ENCODE peak calls at places on chromosome 4, in seven cellular contexts. One of them, this sample, is unnamed.
A peak's percentile ranks its signal among the peaks of the same experiment; 100 is the strongest.

GRCh38 chr4:141652161-141652778 is 15.9 kb downstream of the IL15 start:
- DNase-seq in CD14-positive monocyte: no peak
- DNase-seq in Right ventricle myocardium superior: no peak
- DNase-seq in mesothelial cell of epicardium: no peak
- DNase-seq in pons: peak; percentile 21
- DNase-seq in fibroblast of mammary gland: peak; percentile 33
- DNase-seq in activated T-helper 1 cell treated with Interleukin-2 at 50 U/mL for 16 hours: no peak
- DNase-seq in this sample: no peak

GRCh38 chr4:114728426-114728825 is 129.8 kb downstream of the UGT8 start:
- DNase-seq in fibroblast of mammary gland: no peak
- DNase-seq in CD14-positive monocyte: no peak
- DNase-seq in mesothelial cell of epicardium: no peak
- DNase-seq in pons: no peak
- DNase-seq in activated T-helper 1 cell treated with Interleukin-2 at 50 U/mL for 16 hours: no peak
- DNase-seq in Right ventricle myocardium superior: no peak
- DNase-seq in this sample: no peak

GRCh38 chr4:186190456-186191265 is 706 bp upstream of the CYP4V2 start:
- DNase-seq in Right ventricle myocardium superior: no peak
- DNase-seq in mesothelial cell of epicardium: peak; percentile 47
- DNase-seq in fibroblast of mammary gland: peak; percentile 18
- DNase-seq in CD14-positive monocyte: no peak
- DNase-seq in pons: peak; percentile 43
- DNase-seq in activated T-helper 1 cell treated with Interleukin-2 at 50 U/mL for 16 hours: peak; percentile 41
- DNase-seq in this sample: peak; percentile 60

GRCh38 chr4:6851431-6851830 is 58.2 kb upstream of the TBC1D14 start:
- DNase-seq in CD14-positive monocyte: no peak
- DNase-seq in activated T-helper 1 cell treated with Interleukin-2 at 50 U/mL for 16 hours: no peak
- DNase-seq in pons: no peak
- DNase-seq in mesothelial cell of epicardium: no peak
- DNase-seq in Right ventricle myocardium superior: no peak
- DNase-seq in fibroblast of mammary gland: no peak
- DNase-seq in this sample: no peak

GRCh38 chr4:104732766-104733165 is 238.1 kb upstream of the CXXC4 start:
- DNase-seq in fibroblast of mammary gland: no peak
- DNase-seq in Right ventricle myocardium superior: no peak
- DNase-seq in activated T-helper 1 cell treated with Interleukin-2 at 50 U/mL for 16 hours: no peak
- DNase-seq in CD14-positive monocyte: no peak
- DNase-seq in mesothelial cell of epicardium: no peak
- DNase-seq in pons: no peak
- DNase-seq in this sample: no peak

GRCh38 chr4:80926891-80927290 is 103.6 kb upstream of the BMP3 start:
- DNase-seq in CD14-positive monocyte: no peak
- DNase-seq in pons: no peak
- DNase-seq in fibroblast of mammary gland: no peak
- DNase-seq in activated T-helper 1 cell treated with Interleukin-2 at 50 U/mL for 16 hours: no peak
- DNase-seq in Right ventricle myocardium superior: no peak
- DNase-seq in mesothelial cell of epicardium: no peak
- DNase-seq in this sample: no peak

GRCh38 chr4:105182211-105182610 is 35.5 kb downstream of the TET2 start:
- DNase-seq in pons: no peak
- DNase-seq in CD14-positive monocyte: no peak
- DNase-seq in mesothelial cell of epicardium: no peak
- DNase-seq in fibroblast of mammary gland: no peak
- DNase-seq in Right ventricle myocardium superior: no peak
- DNase-seq in activated T-helper 1 cell treated with Interleukin-2 at 50 U/mL for 16 hours: no peak
- DNase-seq in this sample: no peak

GRCh38 chr4:27023366-27023765 is 162.7 kb downstream of the STIM2 start:
- DNase-seq in mesothelial cell of epicardium: no peak
- DNase-seq in pons: no peak
- DNase-seq in CD14-positive monocyte: no peak
- DNase-seq in fibroblast of mammary gland: no peak
- DNase-seq in Right ventricle myocardium superior: no peak
- DNase-seq in activated T-helper 1 cell treated with Interleukin-2 at 50 U/mL for 16 hours: no peak
- DNase-seq in this sample: no peak

GRCh38 chr4:142121448-142121847 is 485.1 kb downstream of the IL15 start:
- DNase-seq in pons: no peak
- DNase-seq in activated T-helper 1 cell treated with Interleukin-2 at 50 U/mL for 16 hours: no peak
- DNase-seq in fibroblast of mammary gland: no peak
- DNase-seq in Right ventricle myocardium superior: no peak
- DNase-seq in mesothelial cell of epicardium: no peak
- DNase-seq in CD14-positive monocyte: no peak
- DNase-seq in this sample: no peak

GRCh38 chr4:57136281-57136680 is 26.1 kb upstream of the IGFBP7 start:
- DNase-seq in CD14-positive monocyte: no peak
- DNase-seq in Right ventricle myocardium superior: no peak
- DNase-seq in pons: no peak
- DNase-seq in fibroblast of mammary gland: peak; percentile 49
- DNase-seq in mesothelial cell of epicardium: no peak
- DNase-seq in activated T-helper 1 cell treated with Interleukin-2 at 50 U/mL for 16 hours: no peak
- DNase-seq in this sample: no peak

GRCh38 chr4:3304831-3305609 is 12.2 kb downstream of the RGS12 start:
- DNase-seq in CD14-positive monocyte: no peak
- DNase-seq in activated T-helper 1 cell treated with Interleukin-2 at 50 U/mL for 16 hours: no peak
- DNase-seq in fibroblast of mammary gland: peak; percentile 48
- DNase-seq in mesothelial cell of epicardium: peak; percentile 54
- DNase-seq in pons: peak; percentile 57
- DNase-seq in Right ventricle myocardium superior: no peak
- DNase-seq in this sample: no peak

GRCh38 chr4:139851639-139852038 is 186.0 kb downstream of the MGST2 start:
- DNase-seq in CD14-positive monocyte: no peak
- DNase-seq in fibroblast of mammary gland: no peak
- DNase-seq in activated T-helper 1 cell treated with Interleukin-2 at 50 U/mL for 16 hours: no peak
- DNase-seq in pons: no peak
- DNase-seq in Right ventricle myocardium superior: no peak
- DNase-seq in mesothelial cell of epicardium: no peak
- DNase-seq in this sample: no peak

GRCh38 chr4:109708990-109709389 is 5.7 kb upstream of the CASP6 start:
- DNase-seq in activated T-helper 1 cell treated with Interleukin-2 at 50 U/mL for 16 hours: no peak
- DNase-seq in Right ventricle myocardium superior: no peak
- DNase-seq in mesothelial cell of epicardium: no peak
- DNase-seq in pons: no peak
- DNase-seq in fibroblast of mammary gland: no peak
- DNase-seq in CD14-positive monocyte: no peak
- DNase-seq in this sample: no peak

GRCh38 chr4:169723207-169723606 is 34.5 kb downstream of the HPF1 start:
- DNase-seq in Right ventricle myocardium superior: no peak
- DNase-seq in pons: peak; percentile 15
- DNase-seq in mesothelial cell of epicardium: no peak
- DNase-seq in fibroblast of mammary gland: peak; percentile 28
- DNase-seq in CD14-positive monocyte: no peak
- DNase-seq in activated T-helper 1 cell treated with Interleukin-2 at 50 U/mL for 16 hours: no peak
- DNase-seq in this sample: no peak

GRCh38 chr4:173301518-173302201 is 32.5 kb downstream of the HMGB2 start:
- DNase-seq in Right ventricle myocardium superior: no peak
- DNase-seq in pons: peak; percentile 37
- DNase-seq in activated T-helper 1 cell treated with Interleukin-2 at 50 U/mL for 16 hours: no peak
- DNase-seq in mesothelial cell of epicardium: no peak
- DNase-seq in fibroblast of mammary gland: peak; percentile 75
- DNase-seq in CD14-positive monocyte: no peak
- DNase-seq in this sample: no peak

GRCh38 chr4:143406523-143406922 is 69.8 kb downstream of the GAB1 start:
- DNase-seq in fibroblast of mammary gland: peak; percentile 76
- DNase-seq in pons: no peak
- DNase-seq in CD14-positive monocyte: no peak
- DNase-seq in Right ventricle myocardium superior: peak; percentile 64
- DNase-seq in activated T-helper 1 cell treated with Interleukin-2 at 50 U/mL for 16 hours: no peak
- DNase-seq in mesothelial cell of epicardium: no peak
- DNase-seq in this sample: no peak

GRCh38 chr4:15344041-15344440 is 83.8 kb upstream of the C1QTNF7 start:
- DNase-seq in fibroblast of mammary gland: peak; percentile 90
- DNase-seq in pons: no peak
- DNase-seq in Right ventricle myocardium superior: no peak
- DNase-seq in activated T-helper 1 cell treated with Interleukin-2 at 50 U/mL for 16 hours: no peak
- DNase-seq in mesothelial cell of epicardium: no peak
- DNase-seq in CD14-positive monocyte: no peak
- DNase-seq in this sample: no peak

GRCh38 chr4:28229092-28229491 is 1368.5 kb downstream of the STIM2 start:
- DNase-seq in fibroblast of mammary gland: peak; percentile 86
- DNase-seq in activated T-helper 1 cell treated with Interleukin-2 at 50 U/mL for 16 hours: no peak
- DNase-seq in pons: no peak
- DNase-seq in CD14-positive monocyte: no peak
- DNase-seq in Right ventricle myocardium superior: no peak
- DNase-seq in mesothelial cell of epicardium: no peak
- DNase-seq in this sample: no peak

GRCh38 chr4:123821861-123822260 is 425.3 kb downstream of the SPRY1 start:
- DNase-seq in mesothelial cell of epicardium: no peak
- DNase-seq in activated T-helper 1 cell treated with Interleukin-2 at 50 U/mL for 16 hours: no peak
- DNase-seq in pons: no peak
- DNase-seq in CD14-positive monocyte: no peak
- DNase-seq in Right ventricle myocardium superior: no peak
- DNase-seq in fibroblast of mammary gland: no peak
- DNase-seq in this sample: no peak

GRCh38 chr4:106763044-106763443 is 273.1 kb downstream of the DKK2 start:
- DNase-seq in pons: peak; percentile 48
- DNase-seq in activated T-helper 1 cell treated with Interleukin-2 at 50 U/mL for 16 hours: no peak
- DNase-seq in CD14-positive monocyte: no peak
- DNase-seq in mesothelial cell of epicardium: no peak
- DNase-seq in fibroblast of mammary gland: peak; percentile 6
- DNase-seq in Right ventricle myocardium superior: no peak
- DNase-seq in this sample: no peak

GRCh38 chr4:16516796-16517413 is 290.6 kb upstream of the TAPT1 start:
- DNase-seq in activated T-helper 1 cell treated with Interleukin-2 at 50 U/mL for 16 hours: no peak
- DNase-seq in pons: peak; percentile 90
- DNase-seq in fibroblast of mammary gland: peak; percentile 80
- DNase-seq in CD14-positive monocyte: no peak
- DNase-seq in mesothelial cell of epicardium: peak; percentile 46
- DNase-seq in Right ventricle myocardium superior: no peak
- DNase-seq in this sample: no peak

GRCh38 chr4:142265536-142265935 is 580.6 kb downstream of the INPP4B start:
- DNase-seq in CD14-positive monocyte: no peak
- DNase-seq in Right ventricle myocardium superior: no peak
- DNase-seq in pons: no peak
- DNase-seq in fibroblast of mammary gland: peak; percentile 81
- DNase-seq in mesothelial cell of epicardium: no peak
- DNase-seq in activated T-helper 1 cell treated with Interleukin-2 at 50 U/mL for 16 hours: no peak
- DNase-seq in this sample: no peak

This sample was measured in 8988T.